ENCODE peak calls at places on chromosomes 3 and 15, in ten cellular contexts. A is thyroid gland; E is ovary; K is IMR-90; I is mammary epithelial cell; G is sigmoid colon; R is A549; C is upper lobe of right lung; O is tibial nerve; U is CD8-positive, alpha-beta memory T cell. W is an unnamed sample.
A peak's percentile ranks its signal among the peaks of the same experiment; 100 is the strongest.

GRCh38 chr15:65221708-65222107 is 10.4 kb upstream of the CILP start:
- DNase-seq in A (no peak), E (no peak), K (no peak), I (no peak), G (no peak), R (no peak), C (no peak), O (no peak), U (no peak), W (no peak)

GRCh38 chr3:10522646-10523303 is 17.4 kb upstream of the ATP2B2 start:
- DNase-seq in A (no peak), E (no peak), K (no peak), I (no peak), G (peak; percentile 36), R (no peak), C (peak; percentile 12), O (no peak), U (no peak), W (no peak)

GRCh38 chr3:52429779-52430415 is 15.0 kb downstream of the SEMA3G start:
- DNase-seq in A (no peak), E (no peak), K (peak; percentile 28), I (no peak), G (peak; percentile 43), R (no peak), C (peak; percentile 40), O (no peak), U (no peak), W (no peak)

GRCh38 chr3:63193647-63194046 is 84.5 kb upstream of the SYNPR start:
- DNase-seq in A (no peak), E (no peak), K (no peak), I (peak; percentile 9), G (no peak), R (no peak), C (no peak), O (no peak), U (no peak), W (no peak)

GRCh38 chr3:141330718-141331369 is 37.5 kb upstream of the ZBTB38 start:
- DNase-seq in A (no peak), E (no peak), K (peak; percentile 54), I (no peak), G (no peak), R (no peak), C (no peak), O (no peak), U (no peak), W (no peak)

GRCh38 chr3:52769786-52770445 is 824 bp downstream of the NEK4 start:
- DNase-seq in A (no peak), E (no peak), K (no peak), I (peak; percentile 17), G (no peak), R (no peak), C (peak; percentile 22), O (no peak), U (no peak), W (no peak)

GRCh38 chr3:105158277-105158676 is 208.4 kb upstream of the ALCAM start:
- DNase-seq in A (no peak), E (no peak), K (no peak), I (no peak), G (no peak), R (no peak), C (no peak), O (no peak), U (no peak), W (no peak)

GRCh38 chr15:55290361-55291057 is 896 bp upstream of the RAB27A start:
- DNase-seq in A (peak; percentile 89), E (peak; percentile 80), K (peak; percentile 70), I (peak; percentile 70), G (peak; percentile 92), R (peak; percentile 86), C (peak; percentile 93), O (peak; percentile 83), U (peak; percentile 75), W (peak; percentile 81)

GRCh38 chr3:194489736-194490612 is 3.2 kb upstream of the ATP13A3 start:
- DNase-seq in A (no peak), E (no peak), K (peak; percentile 62), I (no peak), G (no peak), R (no peak), C (no peak), O (no peak), U (no peak), W (no peak)

GRCh38 chr3:16741103-16741758 is 136.0 kb upstream of the DAZL start:
- DNase-seq in A (no peak), E (peak; percentile 12), K (peak; percentile 60), I (peak; percentile 81), G (peak; percentile 69), R (no peak), C (no peak), O (peak; percentile 40), U (no peak), W (no peak)

GRCh38 chr15:99138491-99138982 is 33.7 kb downstream of the SYNM start:
- DNase-seq in A (no peak), E (no peak), K (no peak), I (no peak), G (no peak), R (no peak), C (no peak), O (no peak), U (no peak), W (no peak)

GRCh38 chr3:23174426-23175039 is 28.6 kb upstream of the UBE2E2 start:
- DNase-seq in A (no peak), E (peak; percentile 8), K (no peak), I (no peak), G (no peak), R (no peak), C (no peak), O (no peak), U (no peak), W (no peak)

GRCh38 chr15:60908888-60909287 is 320.2 kb downstream of the RORA start:
- DNase-seq in A (no peak), E (no peak), K (no peak), I (no peak), G (no peak), R (no peak), C (no peak), O (no peak), U (no peak), W (no peak)

GRCh38 chr3:138646008-138646407 is 37.4 kb downstream of the FAIM start:
- DNase-seq in A (no peak), E (no peak), K (no peak), I (no peak), G (no peak), R (no peak), C (no peak), O (no peak), U (no peak), W (no peak)
- H3K9me3 ChIP-seq in A (no peaks in the 10 kb centered on the region), E (no peaks in the 10 kb centered on the region), K (peaks cover 17% of the 10 kb centered on the region), I (peaks cover 9% of the 10 kb centered on the region), G (peaks cover 8% of the 10 kb centered on the region), R (peaks cover 42% of the 10 kb centered on the region), C (peaks cover 41% of the 10 kb centered on the region), O (peaks cover 71% of the 10 kb centered on the region), U (peaks cover 7% of the 10 kb centered on the region), W (no peaks in the 10 kb centered on the region)

GRCh38 chr3:147414369-147415135 is 5.4 kb downstream of the ZIC1 start:
- DNase-seq in A (no peak), E (no peak), K (no peak), I (no peak), G (no peak), R (no peak), C (no peak), O (no peak), U (no peak), W (no peak)
- H3K9me3 ChIP-seq in A (no peaks in the 10 kb centered on the region), E (no peaks in the 10 kb centered on the region), K (peaks cover 13% of the 10 kb centered on the region), I (peaks cover 20% of the 10 kb centered on the region), G (no peaks in the 10 kb centered on the region), R (no peaks in the 10 kb centered on the region), C (no peaks in the 10 kb centered on the region), O (peaks cover 24% of the 10 kb centered on the region), U (no peaks in the 10 kb centered on the region), W (no peaks in the 10 kb centered on the region)

GRCh38 chr3:168545591-168545990 is 449.9 kb upstream of the GOLIM4 start:
- DNase-seq in A (no peak), E (no peak), K (peak; percentile 33), I (no peak), G (no peak), R (no peak), C (no peak), O (no peak), U (no peak), W (no peak)

GRCh38 chr3:168540726-168541125 is 445.0 kb upstream of the GOLIM4 start:
- DNase-seq in A (no peak), E (no peak), K (no peak), I (no peak), G (no peak), R (no peak), C (no peak), O (no peak), U (no peak), W (no peak)

GRCh38 chr3:168546707-168547106 is 451.0 kb upstream of the GOLIM4 start:
- DNase-seq in A (no peak), E (no peak), K (no peak), I (no peak), G (no peak), R (no peak), C (no peak), O (no peak), U (no peak), W (no peak)

GRCh38 chr3:168539909-168540308 is 444.2 kb upstream of the GOLIM4 start:
- DNase-seq in A (no peak), E (no peak), K (peak; percentile 23), I (no peak), G (no peak), R (no peak), C (no peak), O (no peak), U (no peak), W (no peak)

DNA sequence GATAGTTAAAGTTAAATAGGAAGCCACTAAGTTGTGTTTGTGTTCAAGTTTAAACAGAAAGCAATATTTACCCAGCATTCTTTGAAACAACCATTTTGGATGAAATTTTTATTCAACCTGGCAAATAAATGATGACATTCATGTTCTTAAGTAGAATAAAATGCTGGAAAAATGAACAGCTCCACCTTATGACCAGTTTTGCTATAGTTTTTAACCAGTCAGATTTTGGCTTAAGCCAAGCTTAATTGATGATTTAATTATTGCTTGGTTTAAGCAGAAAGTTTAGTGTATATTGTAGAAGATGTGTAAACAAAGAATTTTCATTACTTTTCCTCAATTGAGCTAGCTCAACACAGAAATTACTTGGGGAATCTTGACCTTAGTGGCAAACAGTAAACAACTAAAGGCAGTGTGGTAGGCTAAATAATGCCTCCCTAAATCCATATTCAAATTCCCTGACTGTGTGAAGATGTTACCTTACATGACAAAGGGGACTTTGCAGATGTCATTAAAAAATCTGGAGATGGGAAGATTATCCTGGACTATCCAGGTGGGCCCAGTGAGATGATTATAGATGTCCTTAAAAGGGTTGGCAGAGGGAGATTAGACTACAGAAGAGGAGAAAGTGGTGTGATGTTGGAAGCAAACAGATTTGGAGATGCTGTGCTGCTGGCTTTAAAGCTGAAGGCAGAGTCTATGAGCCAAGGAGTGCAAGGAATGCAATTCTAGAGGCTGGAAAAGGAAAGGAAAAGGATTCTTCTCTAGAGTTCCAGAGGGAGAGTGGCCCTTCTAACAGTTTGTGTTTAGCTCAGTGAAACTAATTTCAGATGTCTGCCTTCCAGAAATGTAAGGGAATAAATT is 448.6 kb upstream of the GOLIM4 start:
- DNase-seq in A (no peak), E (no peak), K (peak; percentile 6), I (no peak), G (no peak), R (no peak), C (no peak), O (no peak), U (no peak), W (no peak)
- H3K9me3 ChIP-seq in A (no peaks in the 10 kb centered on the region), E (no peaks in the 10 kb centered on the region), K (no peaks in the 10 kb centered on the region), I (no peaks in the 10 kb centered on the region), G (no peaks in the 10 kb centered on the region), R (no peaks in the 10 kb centered on the region), C (no peaks in the 10 kb centered on the region), O (no peaks in the 10 kb centered on the region), U (no peaks in the 10 kb centered on the region), W (no peaks in the 10 kb centered on the region)

GRCh38 chr3:46553154-46553553 is 12.9 kb downstream of the LRRC2 start:
- DNase-seq in A (no peak), E (no peak), K (peak; percentile 52), I (no peak), G (no peak), R (no peak), C (no peak), O (no peak), U (no peak), W (no peak)
- H3K9me3 ChIP-seq in A (no peaks in the 10 kb centered on the region), E (no peaks in the 10 kb centered on the region), K (peaks cover 3% of the 10 kb centered on the region), I (no peaks in the 10 kb centered on the region), G (no peaks in the 10 kb centered on the region), R (no peaks in the 10 kb centered on the region), C (no peaks in the 10 kb centered on the region), O (no peaks in the 10 kb centered on the region), U (no peaks in the 10 kb centered on the region), W (no peaks in the 10 kb centered on the region)

W was measured in T-helper 17 cell.